ENCODE peak calls at places on chromosomes 2 and 18, in ten cellular contexts. One of them, this sample, is unnamed.

GRCh38 chr2:23386422-23387220 is 1.6 kb downstream of the KLHL29 start:
- DNase-seq in transverse colon: peak; percentile 35
- DNase-seq in stimulated activated CD4-positive, alpha-beta T cell treated with anti-CD3 and anti-CD28 coated beads, Interleukin-12 subunit alpha, Interleukin-12 subunit beta, amount 100 ng/mL, for 4 hours: peak; percentile 32
- DNase-seq in EH: peak; percentile 44
- DNase-seq in PC-3: peak; percentile 28
- DNase-seq in psoas muscle: peak; percentile 65
- DNase-seq in germinal center: peak; percentile 67
- DNase-seq in amniotic stem cell: no peak
- DNase-seq in H7: peak; percentile 86
- DNase-seq in occipital lobe: peak; percentile 44
- DNase-seq in this sample: peak; percentile 64

GRCh38 chr2:109131777-109132176 is 2.8 kb downstream of the SH3RF3 start:
- DNase-seq in transverse colon: no peak
- DNase-seq in stimulated activated CD4-positive, alpha-beta T cell treated with anti-CD3 and anti-CD28 coated beads, Interleukin-12 subunit alpha, Interleukin-12 subunit beta, amount 100 ng/mL, for 4 hours: no peak
- DNase-seq in EH: no peak
- DNase-seq in PC-3: no peak
- DNase-seq in psoas muscle: no peak
- DNase-seq in germinal center: no peak
- DNase-seq in amniotic stem cell: no peak
- DNase-seq in H7: no peak
- DNase-seq in occipital lobe: no peak
- DNase-seq in this sample: no peak

GRCh38 chr18:7601249-7601620 is 34.1 kb downstream of the PTPRM start:
- DNase-seq in transverse colon: no peak
- DNase-seq in stimulated activated CD4-positive, alpha-beta T cell treated with anti-CD3 and anti-CD28 coated beads, Interleukin-12 subunit alpha, Interleukin-12 subunit beta, amount 100 ng/mL, for 4 hours: no peak
- DNase-seq in EH: peak; percentile 81
- DNase-seq in PC-3: peak; percentile 70
- DNase-seq in psoas muscle: no peak
- DNase-seq in germinal center: no peak
- DNase-seq in amniotic stem cell: no peak
- DNase-seq in H7: no peak
- DNase-seq in occipital lobe: no peak
- DNase-seq in this sample: no peak

GRCh38 chr2:73106791-73107190 is 6.0 kb downstream of the RAB11FIP5 start:
- DNase-seq in transverse colon: no peak
- DNase-seq in stimulated activated CD4-positive, alpha-beta T cell treated with anti-CD3 and anti-CD28 coated beads, Interleukin-12 subunit alpha, Interleukin-12 subunit beta, amount 100 ng/mL, for 4 hours: no peak
- DNase-seq in EH: no peak
- DNase-seq in PC-3: no peak
- DNase-seq in psoas muscle: no peak
- DNase-seq in germinal center: no peak
- DNase-seq in amniotic stem cell: no peak
- DNase-seq in H7: no peak
- DNase-seq in occipital lobe: no peak
- DNase-seq in this sample: no peak

GRCh38 chr2:43083278-43083677 is 143.1 kb downstream of the ZFP36L2 start:
- DNase-seq in transverse colon: no peak
- DNase-seq in stimulated activated CD4-positive, alpha-beta T cell treated with anti-CD3 and anti-CD28 coated beads, Interleukin-12 subunit alpha, Interleukin-12 subunit beta, amount 100 ng/mL, for 4 hours: no peak
- DNase-seq in EH: peak; percentile 54
- DNase-seq in PC-3: no peak
- DNase-seq in psoas muscle: no peak
- DNase-seq in germinal center: no peak
- DNase-seq in amniotic stem cell: no peak
- DNase-seq in H7: peak; percentile 30
- DNase-seq in occipital lobe: no peak
- DNase-seq in this sample: no peak

GRCh38 chr2:230674930-230675672 is 37.5 kb upstream of the CAB39 start:
- DNase-seq in transverse colon: no peak
- DNase-seq in stimulated activated CD4-positive, alpha-beta T cell treated with anti-CD3 and anti-CD28 coated beads, Interleukin-12 subunit alpha, Interleukin-12 subunit beta, amount 100 ng/mL, for 4 hours: no peak
- DNase-seq in EH: no peak
- DNase-seq in PC-3: no peak
- DNase-seq in psoas muscle: no peak
- DNase-seq in germinal center: no peak
- DNase-seq in amniotic stem cell: no peak
- DNase-seq in H7: peak; percentile 20
- DNase-seq in occipital lobe: no peak
- DNase-seq in this sample: no peak

GRCh38 chr2:173231042-173231441 is 123.6 kb upstream of the CDCA7 start:
- DNase-seq in transverse colon: peak; percentile 26
- DNase-seq in stimulated activated CD4-positive, alpha-beta T cell treated with anti-CD3 and anti-CD28 coated beads, Interleukin-12 subunit alpha, Interleukin-12 subunit beta, amount 100 ng/mL, for 4 hours: no peak
- DNase-seq in EH: no peak
- DNase-seq in PC-3: no peak
- DNase-seq in psoas muscle: no peak
- DNase-seq in germinal center: no peak
- DNase-seq in amniotic stem cell: no peak
- DNase-seq in H7: no peak
- DNase-seq in occipital lobe: no peak
- DNase-seq in this sample: no peak

GRCh38 chr2:77161009-77161408 is 361.2 kb downstream of the LRRTM4 start:
- DNase-seq in transverse colon: no peak
- DNase-seq in stimulated activated CD4-positive, alpha-beta T cell treated with anti-CD3 and anti-CD28 coated beads, Interleukin-12 subunit alpha, Interleukin-12 subunit beta, amount 100 ng/mL, for 4 hours: no peak
- DNase-seq in EH: no peak
- DNase-seq in PC-3: peak; percentile 56
- DNase-seq in psoas muscle: no peak
- DNase-seq in germinal center: no peak
- DNase-seq in amniotic stem cell: no peak
- DNase-seq in H7: no peak
- DNase-seq in occipital lobe: no peak
- DNase-seq in this sample: no peak

GRCh38 chr2:44869761-44870160 is 71.7 kb upstream of the SIX3 start:
- DNase-seq in transverse colon: no peak
- DNase-seq in stimulated activated CD4-positive, alpha-beta T cell treated with anti-CD3 and anti-CD28 coated beads, Interleukin-12 subunit alpha, Interleukin-12 subunit beta, amount 100 ng/mL, for 4 hours: no peak
- DNase-seq in EH: no peak
- DNase-seq in PC-3: no peak
- DNase-seq in psoas muscle: no peak
- DNase-seq in germinal center: no peak
- DNase-seq in amniotic stem cell: no peak
- DNase-seq in H7: no peak
- DNase-seq in occipital lobe: no peak
- DNase-seq in this sample: no peak

GRCh38 chr18:3008546-3008945 is 4.4 kb downstream of the LPIN2 start:
- DNase-seq in transverse colon: no peak
- DNase-seq in stimulated activated CD4-positive, alpha-beta T cell treated with anti-CD3 and anti-CD28 coated beads, Interleukin-12 subunit alpha, Interleukin-12 subunit beta, amount 100 ng/mL, for 4 hours: no peak
- DNase-seq in EH: peak; percentile 89
- DNase-seq in PC-3: peak; percentile 91
- DNase-seq in psoas muscle: no peak
- DNase-seq in germinal center: no peak
- DNase-seq in amniotic stem cell: no peak
- DNase-seq in H7: no peak
- DNase-seq in occipital lobe: no peak
- DNase-seq in this sample: no peak

GRCh38 chr2:161029321-161029720 is 130.9 kb upstream of the TANK start:
- DNase-seq in transverse colon: no peak
- DNase-seq in stimulated activated CD4-positive, alpha-beta T cell treated with anti-CD3 and anti-CD28 coated beads, Interleukin-12 subunit alpha, Interleukin-12 subunit beta, amount 100 ng/mL, for 4 hours: no peak
- DNase-seq in EH: no peak
- DNase-seq in PC-3: no peak
- DNase-seq in psoas muscle: no peak
- DNase-seq in germinal center: no peak
- DNase-seq in amniotic stem cell: no peak
- DNase-seq in H7: no peak
- DNase-seq in occipital lobe: no peak
- DNase-seq in this sample: no peak